ENCODE peak calls at places on chromosomes 6 and 20, in four cellular contexts. M is aorta, L is H9, E is BJ. V is an unnamed sample. For H3K27me3, the result is how much of the 10 kb centered on the place peaks cover.

GRCh38 chr6:146422789-146423188 is 120.8 kb upstream of the RAB32 start:
- DNase-seq in E (no peak), M (no peak), L (no peak), V (no peak)

GRCh38 chr6:166360243-166361079 is 18.1 kb upstream of the SFT2D1 start:
- DNase-seq in M (no peak), E (no peak), L (no peak), V (no peak)

GRCh38 chr6:26445934-26446667 is 5.8 kb downstream of the BTN3A3 start:
- DNase-seq in L (no peak), E (no peak), M (no peak), V (no peak)

GRCh38 chr6:168956884-168957730 is 296.5 kb downstream of the THBS2 start:
- DNase-seq in E (peak), M (peak), L (peak), V (no peak)

GRCh38 chr6:91654844-91655192 is 1067.9 kb upstream of the MAP3K7 start:
- DNase-seq in E (no peak), M (no peak), L (no peak), V (no peak)

GRCh38 chr6:160421854-160422253 is 73.7 kb downstream of the SLC22A3 start:
- DNase-seq in M (peak), E (no peak), L (no peak), V (no peak)

GRCh38 chr6:10193321-10193720 is 221.6 kb downstream of the TFAP2A start:
- DNase-seq in L (no peak), M (no peak), E (no peak), V (no peak)

GRCh38 chr20:51221791-51222408 is 199.0 kb upstream of the KCNG1 start:
- DNase-seq in E (peak), L (peak), M (no peak), V (no peak)

GRCh38 chr20:31870703-31871601 is 518 bp downstream of the TTLL9 start:
- DNase-seq in M (no peak), E (no peak), L (no peak), V (no peak)

GRCh38 chr20:31871602-31871954 is 1.1 kb downstream of the TTLL9 start:
- DNase-seq in M (no peak), E (no peak), L (no peak), V (no peak)

GRCh38 chr20:31868853-31869672 is 1.3 kb downstream of the DUSP15 start:
- DNase-seq in M (no peak), L (no peak), E (no peak), V (no peak)

GRCh38 chr20:31869673-31869941 is 720 bp downstream of the DUSP15 start:
- DNase-seq in M (no peak), L (no peak), E (no peak), V (no peak)

GRCh38 chr20:31869942-31870702 is at the start of the genes DUSP15 and TTLL9:
- DNase-seq in L (no peak), M (peak), E (no peak), V (peak)
- H3K27me3 ChIP-seq in L (under half), M (under half), E (under half), V (under half)

GRCh38 chr6:7572213-7572943 is 17.6 kb upstream of the SNRNP48 start:
- DNase-seq in L (no peak), E (no peak), M (no peak), V (no peak)
- H3K27me3 ChIP-seq in L (under half), E (under half), M (under half), V (under half)

GRCh38 chr6:137496909-137497721 is 2.9 kb upstream of the OLIG3 start:
- DNase-seq in E (no peak), L (no peak), M (no peak), V (no peak)
- H3K27me3 ChIP-seq in E (half or more), L (half or more), M (under half), V (half or more)

GRCh38 chr20:13131688-13132087 is 89.4 kb upstream of the ISM1 start:
- DNase-seq in L (no peak), E (no peak), M (no peak), V (no peak)

GRCh38 chr20:13128173-13128572 is 92.9 kb upstream of the ISM1 start:
- DNase-seq in E (no peak), M (no peak), L (no peak), V (no peak)

GRCh38 chr20:13130707-13131103 is 90.4 kb upstream of the ISM1 start:
- DNase-seq in E (no peak), M (no peak), L (no peak), V (no peak)

GRCh38 chr20:13125486-13125885 is 95.6 kb upstream of the ISM1 start:
- DNase-seq in M (no peak), E (no peak), L (no peak), V (no peak)

GRCh38 chr20:13130100-13130706 is 90.9 kb upstream of the ISM1 start:
- DNase-seq in L (no peak), M (no peak), E (no peak), V (no peak)
- H3K27me3 ChIP-seq in L (under half), M (under half), E (under half), V (under half)

V was measured in upper lobe of right lung.